ENCODE peak calls at places on chromosomes 1 and 21, in four cellular contexts. B, W, K and L are unnamed samples.

GRCh38 chr1:162357681-162358266 is 18.9 kb downstream of the SPATA46 start:
- DNase-seq in B (no peak), W (peak), K (peak), L (peak)

GRCh38 chr1:201533836-201534235 is 5.1 kb upstream of the NAV1 start:
- DNase-seq in B (no peak), W (no peak), K (no peak), L (no peak)

GRCh38 chr1:31782766-31783410 is 18.7 kb upstream of the ADGRB2 start:
- DNase-seq in B (no peak), W (no peak), K (no peak), L (no peak)

GRCh38 chr1:16260814-16261213 is 23.8 kb upstream of the CPLANE2 start:
- DNase-seq in B (no peak), W (no peak), K (no peak), L (no peak)

GRCh38 chr1:235470741-235471439 is 33.4 kb downstream of the B3GALNT2 start:
- DNase-seq in B (no peak), W (no peak), K (no peak), L (no peak)

GRCh38 chr1:234602334-234603220 is 7.4 kb downstream of the IRF2BP2 start:
- DNase-seq in B (no peak), W (peak), K (peak), L (no peak)

GRCh38 chr1:38029725-38030511 is 16.7 kb downstream of the POU3F1 start:
- DNase-seq in B (no peak), W (peak), K (no peak), L (no peak)

GRCh38 chr1:203891950-203892349 is 30.6 kb downstream of the SNRPE start:
- DNase-seq in B (no peak), W (no peak), K (no peak), L (no peak)

DNA sequence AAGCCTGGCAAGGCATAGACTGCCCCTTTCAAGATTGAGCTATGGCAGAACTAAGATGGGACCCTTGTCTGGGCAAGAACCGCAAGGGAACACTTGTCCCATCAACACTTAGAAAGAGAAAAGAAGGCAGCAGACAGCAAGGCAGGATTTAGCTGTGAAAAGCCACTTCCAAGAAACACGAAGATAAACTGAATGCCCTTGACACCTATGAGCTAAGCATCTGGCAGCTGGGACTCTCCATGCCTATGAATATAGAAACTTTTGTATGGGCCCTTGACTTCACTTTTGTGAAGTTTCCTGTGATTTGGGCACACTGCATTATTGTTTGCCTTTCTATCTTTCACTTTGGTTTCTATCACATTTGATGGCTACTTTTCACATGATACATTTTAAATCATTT is 24.9 kb upstream of the CACNA1E start:
- DNase-seq in B (no peak), W (no peak), K (no peak), L (no peak)
- TF ChIP-seq SP1 in B (no peak), W (no peak), K (no peak), L (no peak)

GRCh38 chr1:94245747-94246438 is 8.5 kb upstream of the ARHGAP29 start:
- DNase-seq in B (no peak), W (no peak), K (no peak), L (no peak)

GRCh38 chr1:94244816-94245215 is 7.4 kb upstream of the ARHGAP29 start:
- DNase-seq in B (no peak), W (no peak), K (no peak), L (no peak)

GRCh38 chr1:94248956-94249688 is 11.7 kb upstream of the ARHGAP29 start:
- DNase-seq in B (no peak), W (no peak), K (no peak), L (no peak)

GRCh38 chr1:94246692-94247145 is 9.3 kb upstream of the ARHGAP29 start:
- DNase-seq in B (no peak), W (no peak), K (no peak), L (peak)

GRCh38 chr1:94247146-94248094 is 10.0 kb upstream of the ARHGAP29 start:
- DNase-seq in B (peak), W (peak), K (peak), L (peak)
- TF ChIP-seq ELF4 in B (no peak), W (no peak), K (no peak), L (no peak)

DNA sequence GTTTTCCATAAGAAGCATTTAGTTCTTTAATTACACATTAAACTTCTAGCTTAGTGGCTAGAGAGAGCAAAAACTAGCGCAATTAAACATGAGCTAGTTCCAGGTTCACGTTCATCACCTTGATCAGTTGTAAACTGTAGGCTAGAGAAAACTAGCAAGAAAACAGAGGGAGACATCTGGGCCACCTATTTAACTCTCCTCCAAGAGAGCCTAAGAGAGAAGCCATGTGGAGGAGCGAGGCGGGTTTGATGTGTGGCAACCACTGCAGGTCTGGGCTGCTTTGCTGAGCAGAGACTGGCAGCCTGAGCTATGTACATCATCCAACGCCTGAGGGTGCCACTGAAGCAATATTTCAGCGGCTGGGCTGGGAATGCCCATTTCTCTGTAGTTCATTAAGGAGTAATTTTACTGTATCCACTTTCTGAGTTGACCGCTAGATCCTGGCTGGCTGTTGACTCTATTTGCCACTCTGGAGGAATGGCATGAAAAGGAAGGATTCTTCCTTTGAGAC is 252.9 kb downstream of the DYRK1A start:
- DNase-seq in B (no peak), W (no peak), K (no peak), L (no peak)
- TF ChIP-seq SP1 in B (no peak), W (no peak), K (no peak), L (no peak)

GRCh38 chr1:200035397-200035955 is 8.0 kb downstream of the NR5A2 start:
- DNase-seq in B (no peak), W (no peak), K (no peak), L (no peak)
- TF ChIP-seq ELF4 in B (no peak), W (no peak), K (no peak), L (no peak)

DNA sequence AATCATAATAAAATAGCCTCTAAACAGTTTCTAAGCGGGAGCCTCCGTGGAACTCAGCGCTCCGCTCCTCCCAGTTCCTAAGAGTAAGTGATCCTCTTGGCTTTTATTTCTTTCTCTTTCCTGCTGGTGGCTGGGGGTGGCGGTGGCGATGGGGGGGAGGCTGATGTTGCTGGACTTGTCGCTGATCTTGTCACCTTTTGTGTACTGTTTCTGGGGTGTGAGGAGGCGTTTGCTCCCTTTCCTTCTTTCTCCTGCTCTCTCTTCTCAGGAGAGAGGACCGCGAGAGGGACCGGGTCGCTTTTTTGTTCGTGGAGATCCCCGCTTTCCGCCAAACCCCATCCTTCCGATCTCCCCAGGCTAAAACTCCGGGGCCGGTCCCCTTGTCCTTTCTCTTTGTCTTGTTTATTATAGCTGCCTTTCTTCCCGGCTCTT is 882 bp downstream of the PROX1 start:
- DNase-seq in B (no peak), W (no peak), K (no peak), L (no peak)
- TF ChIP-seq SP1 in B (no peak), W (no peak), K (no peak), L (no peak)

DNA sequence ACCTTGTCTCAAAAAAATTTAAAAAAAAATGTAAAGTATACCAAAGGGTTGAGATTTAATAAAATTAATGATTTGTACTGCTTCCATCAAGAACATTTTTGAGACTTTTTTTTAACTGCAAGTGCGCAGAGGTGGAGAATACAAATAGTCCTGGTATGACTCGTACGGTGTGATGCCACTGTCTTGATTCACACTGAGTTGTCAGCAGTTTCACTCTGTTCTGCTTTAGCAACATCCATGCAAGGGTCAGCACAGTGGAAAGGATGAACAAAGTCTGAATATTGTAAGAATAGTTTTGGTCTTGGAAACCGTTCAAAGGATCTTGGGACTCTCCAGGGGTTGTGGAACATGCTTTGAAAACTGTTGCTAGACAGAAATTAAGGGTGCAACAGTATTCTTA is 40.2 kb downstream of the EXO1 start:
- DNase-seq in B (no peak), W (no peak), K (no peak), L (no peak)
- TF ChIP-seq ELF4 in B (no peak), W (no peak), K (no peak), L (no peak)

GRCh38 chr1:225480825-225481434 is 53.1 kb upstream of the LBR start:
- DNase-seq in B (peak), W (peak), K (peak), L (peak)
- TF ChIP-seq SP1 in B (no peak), W (no peak), K (no peak), L (no peak)

GRCh38 chr21:42280356-42281195 is 34.6 kb downstream of the TFF3 start:
- DNase-seq in B (no peak), W (no peak), K (no peak), L (no peak)
- TF ChIP-seq ELF4 in B (no peak), W (no peak), K (no peak), L (no peak)